ENCODE peak calls at places on chromosomes 7 and 10, in six cellular contexts. One of them, this sample, is unnamed.

GRCh38 chr10:121823993-121824463 is 103.8 kb downstream of the ATE1 start:
- DNase-seq in AG10803: peak
- DNase-seq in GM13977: peak
- DNase-seq in dorsolateral prefrontal cortex: no peak
- DNase-seq in OCI-LY7: peak
- DNase-seq in uterus: no peak
- DNase-seq in this sample: no peak

GRCh38 chr10:124497196-124497990 is 35.8 kb downstream of the LHPP start:
- DNase-seq in AG10803: no peak
- DNase-seq in GM13977: no peak
- DNase-seq in dorsolateral prefrontal cortex: no peak
- DNase-seq in OCI-LY7: no peak
- DNase-seq in uterus: no peak
- DNase-seq in this sample: no peak

GRCh38 chr7:47693161-47693740 is 111.3 kb upstream of the TNS3 start:
- DNase-seq in AG10803: peak
- DNase-seq in GM13977: no peak
- DNase-seq in dorsolateral prefrontal cortex: no peak
- DNase-seq in OCI-LY7: no peak
- DNase-seq in uterus: no peak
- DNase-seq in this sample: no peak

GRCh38 chr7:16399265-16399801 is 22.0 kb downstream of the CRPPA start:
- DNase-seq in AG10803: no peak
- DNase-seq in GM13977: no peak
- DNase-seq in dorsolateral prefrontal cortex: no peak
- DNase-seq in OCI-LY7: no peak
- DNase-seq in uterus: no peak
- DNase-seq in this sample: no peak

GRCh38 chr7:155233703-155234492 is 63.8 kb upstream of the INSIG1 start:
- DNase-seq in AG10803: peak
- DNase-seq in GM13977: no peak
- DNase-seq in dorsolateral prefrontal cortex: no peak
- DNase-seq in OCI-LY7: no peak
- DNase-seq in uterus: no peak
- DNase-seq in this sample: no peak

GRCh38 chr7:93902777-93903423 is 3.5 kb upstream of the GNGT1 start:
- DNase-seq in AG10803: peak
- DNase-seq in GM13977: no peak
- DNase-seq in dorsolateral prefrontal cortex: no peak
- DNase-seq in OCI-LY7: peak
- DNase-seq in uterus: no peak
- DNase-seq in this sample: no peak

GRCh38 chr7:87146740-87147386 is 5.4 kb upstream of the DMTF1 start:
- DNase-seq in AG10803: no peak
- DNase-seq in GM13977: no peak
- DNase-seq in dorsolateral prefrontal cortex: no peak
- DNase-seq in OCI-LY7: no peak
- DNase-seq in uterus: no peak
- DNase-seq in this sample: no peak

GRCh38 chr10:69407621-69408301 is 9.0 kb downstream of the TACR2 start:
- DNase-seq in AG10803: no peak
- DNase-seq in GM13977: peak
- DNase-seq in dorsolateral prefrontal cortex: no peak
- DNase-seq in OCI-LY7: peak
- DNase-seq in uterus: no peak
- DNase-seq in this sample: no peak

GRCh38 chr7:147611402-147611801 is 979.2 kb upstream of the C7orf33 start:
- DNase-seq in AG10803: no peak
- DNase-seq in GM13977: no peak
- DNase-seq in dorsolateral prefrontal cortex: no peak
- DNase-seq in OCI-LY7: no peak
- DNase-seq in uterus: no peak
- DNase-seq in this sample: no peak

GRCh38 chr10:78778446-78779338 is 290.1 kb upstream of the ZMIZ1 start:
- DNase-seq in AG10803: no peak
- DNase-seq in GM13977: no peak
- DNase-seq in dorsolateral prefrontal cortex: no peak
- DNase-seq in OCI-LY7: no peak
- DNase-seq in uterus: no peak
- DNase-seq in this sample: no peak

GRCh38 chr10:85105614-85106013 is 777.2 kb downstream of the CCSER2 start:
- DNase-seq in AG10803: no peak
- DNase-seq in GM13977: no peak
- DNase-seq in dorsolateral prefrontal cortex: no peak
- DNase-seq in OCI-LY7: no peak
- DNase-seq in uterus: no peak
- DNase-seq in this sample: no peak

GRCh38 chr10:45466784-45467183 is 92.8 kb downstream of the ALOX5 start:
- DNase-seq in AG10803: no peak
- DNase-seq in GM13977: no peak
- DNase-seq in dorsolateral prefrontal cortex: peak
- DNase-seq in OCI-LY7: no peak
- DNase-seq in uterus: no peak
- DNase-seq in this sample: no peak

GRCh38 chr7:82156168-82156567 is 287.4 kb downstream of the CACNA2D1 start:
- DNase-seq in AG10803: no peak
- DNase-seq in GM13977: no peak
- DNase-seq in dorsolateral prefrontal cortex: no peak
- DNase-seq in OCI-LY7: no peak
- DNase-seq in uterus: no peak
- DNase-seq in this sample: no peak

GRCh38 chr10:89773081-89773480 is 71.7 kb downstream of the KIF20B start:
- DNase-seq in AG10803: no peak
- DNase-seq in GM13977: no peak
- DNase-seq in dorsolateral prefrontal cortex: no peak
- DNase-seq in OCI-LY7: no peak
- DNase-seq in uterus: no peak
- DNase-seq in this sample: no peak

GRCh38 chr10:88923525-88923924 is 29.0 kb downstream of the ACTA2 start:
- DNase-seq in AG10803: no peak
- DNase-seq in GM13977: no peak
- DNase-seq in dorsolateral prefrontal cortex: no peak
- DNase-seq in OCI-LY7: no peak
- DNase-seq in uterus: no peak
- DNase-seq in this sample: no peak

GRCh38 chr7:1691601-1692499 is 21.8 kb downstream of the ELFN1 start:
- DNase-seq in AG10803: no peak
- DNase-seq in GM13977: no peak
- DNase-seq in dorsolateral prefrontal cortex: no peak
- DNase-seq in OCI-LY7: no peak
- DNase-seq in uterus: no peak
- DNase-seq in this sample: no peak

GRCh38 chr7:102295346-102296178 is 8.9 kb downstream of the SH2B2 start:
- DNase-seq in AG10803: no peak
- DNase-seq in GM13977: no peak
- DNase-seq in dorsolateral prefrontal cortex: no peak
- DNase-seq in OCI-LY7: no peak
- DNase-seq in uterus: no peak
- DNase-seq in this sample: no peak

GRCh38 chr7:50677279-50677996 is 105.3 kb downstream of the GRB10 start:
- DNase-seq in AG10803: no peak
- DNase-seq in GM13977: no peak
- DNase-seq in dorsolateral prefrontal cortex: no peak
- DNase-seq in OCI-LY7: no peak
- DNase-seq in uterus: no peak
- DNase-seq in this sample: no peak

GRCh38 chr10:110679633-110680472 is 35.7 kb downstream of the RBM20 start:
- DNase-seq in AG10803: no peak
- DNase-seq in GM13977: no peak
- DNase-seq in dorsolateral prefrontal cortex: peak
- DNase-seq in OCI-LY7: no peak
- DNase-seq in uterus: no peak
- DNase-seq in this sample: no peak

GRCh38 chr10:103044942-103045489 is 126.9 kb downstream of the CNNM2 start:
- DNase-seq in AG10803: peak
- DNase-seq in GM13977: no peak
- DNase-seq in dorsolateral prefrontal cortex: no peak
- DNase-seq in OCI-LY7: no peak
- DNase-seq in uterus: no peak
- DNase-seq in this sample: no peak

GRCh38 chr7:95427914-95428516 is 6.8 kb downstream of the PON2 start:
- DNase-seq in AG10803: no peak
- DNase-seq in GM13977: no peak
- DNase-seq in dorsolateral prefrontal cortex: no peak
- DNase-seq in OCI-LY7: no peak
- DNase-seq in uterus: no peak
- DNase-seq in this sample: no peak

GRCh38 chr7:22114440-22114981 is 168.8 kb upstream of the CDCA7L start:
- DNase-seq in AG10803: no peak
- DNase-seq in GM13977: no peak
- DNase-seq in dorsolateral prefrontal cortex: no peak
- DNase-seq in OCI-LY7: no peak
- DNase-seq in uterus: no peak
- DNase-seq in this sample: no peak

GRCh38 chr10:83166344-83166743 is 973.0 kb upstream of the GHITM start:
- DNase-seq in AG10803: no peak
- DNase-seq in GM13977: no peak
- DNase-seq in dorsolateral prefrontal cortex: no peak
- DNase-seq in OCI-LY7: no peak
- DNase-seq in uterus: no peak
- DNase-seq in this sample: no peak

GRCh38 chr7:131546126-131546525 is 10.3 kb downstream of the PODXL start:
- DNase-seq in AG10803: peak
- DNase-seq in GM13977: no peak
- DNase-seq in dorsolateral prefrontal cortex: no peak
- DNase-seq in OCI-LY7: no peak
- DNase-seq in uterus: no peak
- DNase-seq in this sample: no peak

GRCh38 chr7:146176790-146177189 is 60.2 kb downstream of the CNTNAP2 start:
- DNase-seq in AG10803: no peak
- DNase-seq in GM13977: no peak
- DNase-seq in dorsolateral prefrontal cortex: no peak
- DNase-seq in OCI-LY7: no peak
- DNase-seq in uterus: no peak
- DNase-seq in this sample: no peak

GRCh38 chr10:55410415-55410885 is 609.4 kb upstream of the PCDH15 start:
- DNase-seq in AG10803: peak
- DNase-seq in GM13977: no peak
- DNase-seq in dorsolateral prefrontal cortex: peak
- DNase-seq in OCI-LY7: no peak
- DNase-seq in uterus: no peak
- DNase-seq in this sample: no peak
- TF ChIP-seq CTCF in AG10803: peak
- TF ChIP-seq CTCF in GM13977: no peak
- TF ChIP-seq CTCF in dorsolateral prefrontal cortex: peak
- TF ChIP-seq CTCF in OCI-LY7: no peak
- TF ChIP-seq CTCF in uterus: no peak
- TF ChIP-seq CTCF in this sample: no peak

DNA sequence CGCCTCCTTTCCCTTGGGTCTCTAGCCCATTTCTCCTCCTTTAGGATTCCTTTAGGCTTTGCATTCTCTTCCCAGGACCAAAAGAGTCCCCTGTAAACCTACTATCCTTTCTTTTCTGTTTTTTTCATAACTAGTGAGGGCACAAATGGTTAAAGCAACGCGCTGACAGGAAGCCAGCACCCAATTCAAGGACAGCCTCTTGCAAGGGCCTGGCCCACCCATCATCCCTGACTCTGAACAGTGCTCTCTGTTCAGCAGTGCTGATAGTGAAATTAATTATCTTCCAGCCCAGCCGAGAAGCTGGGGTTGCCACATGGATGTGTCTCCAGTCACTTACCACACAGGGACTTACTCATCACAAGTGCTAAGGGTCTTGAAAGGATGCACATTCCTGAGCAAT is 38.3 kb upstream of the RNF32 start:
- DNase-seq in AG10803: no peak
- DNase-seq in GM13977: no peak
- DNase-seq in dorsolateral prefrontal cortex: no peak
- DNase-seq in OCI-LY7: no peak
- DNase-seq in uterus: no peak
- DNase-seq in this sample: no peak
- TF ChIP-seq CTCF in AG10803: no peak
- TF ChIP-seq CTCF in GM13977: no peak
- TF ChIP-seq CTCF in dorsolateral prefrontal cortex: no peak
- TF ChIP-seq CTCF in OCI-LY7: no peak
- TF ChIP-seq CTCF in uterus: no peak
- TF ChIP-seq CTCF in this sample: no peak

DNA sequence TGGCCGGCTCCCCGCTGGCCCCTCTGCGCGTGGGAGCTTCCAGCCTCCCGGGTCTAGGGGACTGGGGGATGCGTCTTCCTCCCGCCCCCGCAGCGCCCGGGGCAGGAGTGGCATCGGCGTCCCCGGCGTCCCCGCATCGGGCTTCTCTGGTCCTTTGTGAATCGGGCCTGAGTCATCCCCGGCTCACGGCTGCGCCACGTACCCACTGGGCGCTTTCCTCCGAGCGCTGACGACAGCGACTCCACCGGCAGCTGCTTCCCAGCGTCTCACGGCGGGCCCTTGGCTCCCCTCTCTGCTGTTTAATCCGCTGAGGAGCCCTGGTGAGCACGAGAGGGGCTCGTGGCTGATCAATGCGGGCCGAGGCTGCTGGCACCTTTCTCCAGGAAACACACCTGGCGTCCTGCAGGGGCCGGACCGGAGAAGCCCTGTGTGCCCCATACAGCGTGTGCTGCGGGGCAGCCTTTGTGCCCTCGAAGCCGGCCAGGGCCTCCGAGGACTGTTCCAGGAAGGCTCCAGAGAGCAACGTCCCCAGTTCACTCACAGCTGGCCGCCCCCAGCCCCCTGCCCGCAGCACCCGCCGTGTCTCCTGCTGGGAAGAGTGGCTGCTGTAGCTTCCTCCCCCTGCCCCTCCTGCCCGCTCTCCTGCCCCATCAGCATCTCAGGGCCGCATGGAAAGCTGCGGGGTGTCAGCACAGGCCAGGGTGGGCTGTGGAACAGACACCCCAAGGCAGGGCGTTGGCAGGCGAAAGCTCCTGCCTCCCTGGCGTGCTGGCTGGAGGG is 95.5 kb upstream of the DIP2C start:
- DNase-seq in AG10803: peak
- DNase-seq in GM13977: peak
- DNase-seq in dorsolateral prefrontal cortex: peak
- DNase-seq in OCI-LY7: no peak
- DNase-seq in uterus: peak
- DNase-seq in this sample: peak
- TF ChIP-seq CTCF in AG10803: peak
- TF ChIP-seq CTCF in GM13977: no peak
- TF ChIP-seq CTCF in dorsolateral prefrontal cortex: peak
- TF ChIP-seq CTCF in OCI-LY7: no peak
- TF ChIP-seq CTCF in uterus: no peak
- TF ChIP-seq CTCF in this sample: no peak

DNA sequence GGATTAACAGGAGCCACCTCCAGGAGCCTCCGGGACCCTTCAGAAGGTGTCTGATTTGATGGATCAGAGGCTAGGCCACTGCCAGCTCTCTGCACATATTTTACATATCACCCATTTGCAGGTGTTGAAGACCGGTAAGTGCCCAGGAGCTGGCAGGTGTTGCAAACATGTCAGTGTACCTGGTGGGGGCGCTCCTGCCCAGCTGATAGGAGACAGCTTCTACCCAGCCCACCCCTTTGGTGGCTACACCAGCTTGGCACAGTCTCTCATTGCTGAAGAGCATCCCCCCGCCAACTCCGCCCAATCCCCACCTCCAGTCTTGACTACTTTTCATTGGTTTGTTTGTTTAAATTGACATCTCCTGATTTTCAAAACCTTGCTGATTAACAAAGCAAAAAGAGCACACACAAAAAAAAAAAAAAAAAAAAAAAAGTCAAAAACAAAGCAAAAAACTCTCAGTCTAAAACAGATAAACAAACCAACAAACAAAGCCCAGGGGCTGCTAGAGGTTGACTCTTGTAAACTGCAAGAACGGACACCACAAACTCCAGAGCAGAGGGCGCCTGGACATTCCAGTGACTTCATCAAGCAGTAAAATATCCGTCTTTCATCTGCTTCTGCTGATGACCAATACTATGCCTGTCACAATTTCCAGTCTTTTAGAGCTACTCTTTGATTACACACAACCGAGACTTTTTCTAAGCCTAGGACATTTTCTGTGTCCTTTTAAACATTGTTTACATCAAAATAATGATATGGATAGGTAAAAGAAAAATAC is 275.3 kb downstream of the NRG3 start:
- DNase-seq in AG10803: no peak
- DNase-seq in GM13977: peak
- DNase-seq in dorsolateral prefrontal cortex: no peak
- DNase-seq in OCI-LY7: peak
- DNase-seq in uterus: no peak
- DNase-seq in this sample: no peak
- TF ChIP-seq CTCF in AG10803: no peak
- TF ChIP-seq CTCF in GM13977: peak
- TF ChIP-seq CTCF in dorsolateral prefrontal cortex: no peak
- TF ChIP-seq CTCF in OCI-LY7: peak
- TF ChIP-seq CTCF in uterus: no peak
- TF ChIP-seq CTCF in this sample: no peak

This sample was measured in activated B cell treated with CpG ODN at 0.5 μM for 24 hours.